ENCODE peak calls at places on chromosome 9, in five cellular contexts. One of them, this sample, is unnamed.

GRCh38 chr9:69548676-69549075 is 123.5 kb downstream of the APBA1 start:
- DNase-seq in SK-N-SH: no peak
- DNase-seq in GM12878: no peak
- DNase-seq in K562: no peak
- DNase-seq in HepG2: peak; percentile 4
- DNase-seq in this sample: no peak

GRCh38 chr9:5384436-5384835 is 44.8 kb upstream of the RLN1 start:
- DNase-seq in GM12878: no peak
- DNase-seq in K562: no peak
- DNase-seq in HepG2: no peak
- DNase-seq in SK-N-SH: no peak
- DNase-seq in this sample: no peak

GRCh38 chr9:38065369-38066075 is 3.5 kb downstream of the SHB start:
- DNase-seq in GM12878: no peak
- DNase-seq in K562: peak; percentile 61
- DNase-seq in SK-N-SH: no peak
- DNase-seq in HepG2: no peak
- DNase-seq in this sample: no peak

GRCh38 chr9:135087899-135088347 is 455 bp downstream of the OLFM1 start:
- DNase-seq in SK-N-SH: no peak
- DNase-seq in HepG2: no peak
- DNase-seq in GM12878: no peak
- DNase-seq in K562: no peak
- DNase-seq in this sample: no peak

GRCh38 chr9:137717776-137718327 is 99.0 kb downstream of the EHMT1 start:
- DNase-seq in K562: no peak
- DNase-seq in HepG2: no peak
- DNase-seq in GM12878: no peak
- DNase-seq in SK-N-SH: no peak
- DNase-seq in this sample: no peak

GRCh38 chr9:68927165-68927564 is 86.7 kb downstream of the PRKACG start:
- DNase-seq in SK-N-SH: no peak
- DNase-seq in GM12878: no peak
- DNase-seq in K562: peak; percentile 19
- DNase-seq in HepG2: no peak
- DNase-seq in this sample: no peak

GRCh38 chr9:33130961-33131360 is 36.2 kb downstream of the B4GALT1 start:
- DNase-seq in SK-N-SH: no peak
- DNase-seq in K562: no peak
- DNase-seq in GM12878: no peak
- DNase-seq in HepG2: no peak
- DNase-seq in this sample: no peak

GRCh38 chr9:90062982-90063381 is 458.2 kb downstream of the GADD45G start:
- DNase-seq in SK-N-SH: no peak
- DNase-seq in GM12878: no peak
- DNase-seq in HepG2: no peak
- DNase-seq in K562: no peak
- DNase-seq in this sample: no peak

GRCh38 chr9:123358181-123358894 is 2.3 kb downstream of the CRB2 start:
- DNase-seq in SK-N-SH: peak; percentile 36
- DNase-seq in HepG2: no peak
- DNase-seq in K562: no peak
- DNase-seq in GM12878: no peak
- DNase-seq in this sample: no peak

GRCh38 chr9:79221084-79221483 is 350.7 kb upstream of the TLE4 start:
- DNase-seq in K562: no peak
- DNase-seq in HepG2: no peak
- DNase-seq in GM12878: no peak
- DNase-seq in SK-N-SH: no peak
- DNase-seq in this sample: no peak

GRCh38 chr9:92715488-92716231 is 45.7 kb upstream of the IPPK start:
- DNase-seq in HepG2: no peak
- DNase-seq in SK-N-SH: no peak
- DNase-seq in GM12878: no peak
- DNase-seq in K562: peak; percentile 76
- DNase-seq in this sample: no peak

GRCh38 chr9:121976751-121977150 is 116.4 kb downstream of the TTLL11 start:
- DNase-seq in GM12878: no peak
- DNase-seq in HepG2: no peak
- DNase-seq in K562: no peak
- DNase-seq in SK-N-SH: no peak
- DNase-seq in this sample: no peak

GRCh38 chr9:71620806-71621205 is 147.5 kb downstream of the CEMIP2 start:
- DNase-seq in HepG2: no peak
- DNase-seq in SK-N-SH: no peak
- DNase-seq in K562: no peak
- DNase-seq in GM12878: no peak
- DNase-seq in this sample: no peak

GRCh38 chr9:95383198-95383673 is 65.7 kb upstream of the FANCC start:
- DNase-seq in HepG2: peak; percentile 25
- DNase-seq in SK-N-SH: no peak
- DNase-seq in GM12878: no peak
- DNase-seq in K562: no peak
- DNase-seq in this sample: no peak

GRCh38 chr9:71268871-71269640 is 147.6 kb upstream of the TRPM3 start:
- DNase-seq in GM12878: no peak
- DNase-seq in SK-N-SH: no peak
- DNase-seq in K562: no peak
- DNase-seq in HepG2: no peak
- DNase-seq in this sample: no peak

GRCh38 chr9:97072285-97072770 is 33.4 kb upstream of the CTSV start:
- DNase-seq in K562: no peak
- DNase-seq in HepG2: no peak
- DNase-seq in GM12878: no peak
- DNase-seq in SK-N-SH: no peak
- DNase-seq in this sample: no peak

GRCh38 chr9:109166771-109167601 is at the start of gene FRRS1L:
- DNase-seq in GM12878: no peak
- DNase-seq in K562: no peak
- DNase-seq in SK-N-SH: peak; percentile 91
- DNase-seq in HepG2: no peak
- DNase-seq in this sample: no peak

GRCh38 chr9:121929893-121930875 is 162.9 kb downstream of the TTLL11 start:
- DNase-seq in SK-N-SH: peak; percentile 54
- DNase-seq in GM12878: peak; percentile 3
- DNase-seq in K562: peak; percentile 22
- DNase-seq in HepG2: peak; percentile 5
- DNase-seq in this sample: no peak

GRCh38 chr9:131423171-131423581 is 29.3 kb downstream of the PRRC2B start:
- DNase-seq in HepG2: no peak
- DNase-seq in SK-N-SH: peak; percentile 84
- DNase-seq in GM12878: peak; percentile 20
- DNase-seq in K562: no peak
- DNase-seq in this sample: no peak

GRCh38 chr9:124349267-124349666 is 66.0 kb downstream of the PSMB7 start:
- DNase-seq in SK-N-SH: no peak
- DNase-seq in GM12878: no peak
- DNase-seq in K562: no peak
- DNase-seq in HepG2: no peak
- DNase-seq in this sample: no peak

GRCh38 chr9:71233646-71234045 is 112.2 kb upstream of the TRPM3 start:
- DNase-seq in GM12878: no peak
- DNase-seq in K562: no peak
- DNase-seq in HepG2: no peak
- DNase-seq in SK-N-SH: no peak
- DNase-seq in this sample: no peak

GRCh38 chr9:133656211-133657119 is 20.3 kb downstream of the DBH start:
- DNase-seq in HepG2: no peak
- DNase-seq in SK-N-SH: no peak
- DNase-seq in GM12878: no peak
- DNase-seq in K562: no peak
- DNase-seq in this sample: no peak

GRCh38 chr9:97673922-97674321 is 23.2 kb downstream of the XPA start:
- DNase-seq in GM12878: no peak
- DNase-seq in K562: no peak
- DNase-seq in HepG2: no peak
- DNase-seq in SK-N-SH: no peak
- DNase-seq in this sample: no peak

GRCh38 chr9:129835128-129835859 is at the start of the genes C9orf78 and USP20:
- DNase-seq in K562: peak; percentile 100
- DNase-seq in SK-N-SH: peak; percentile 100
- DNase-seq in GM12878: peak; percentile 86
- DNase-seq in HepG2: peak; percentile 90
- DNase-seq in this sample: peak; percentile 92

GRCh38 chr9:96009690-96010477 is 134.4 kb downstream of the ERCC6L2 start:
- DNase-seq in GM12878: no peak
- DNase-seq in SK-N-SH: no peak
- DNase-seq in HepG2: no peak
- DNase-seq in K562: peak; percentile 62
- DNase-seq in this sample: peak; percentile 26

GRCh38 chr9:13386935-13387667 is 107.6 kb upstream of the MPDZ start:
- DNase-seq in K562: no peak
- DNase-seq in GM12878: no peak
- DNase-seq in SK-N-SH: no peak
- DNase-seq in HepG2: no peak
- DNase-seq in this sample: peak; percentile 26
- TF ChIP-seq GABPA in K562: no peak
- TF ChIP-seq GABPA in GM12878: no peak
- TF ChIP-seq GABPA in SK-N-SH: no peak
- TF ChIP-seq GABPA in HepG2: no peak
- TF ChIP-seq GABPA in this sample: no peak

GRCh38 chr9:36905101-36906066 is 128.7 kb downstream of the PAX5 start:
- DNase-seq in SK-N-SH: no peak
- DNase-seq in K562: no peak
- DNase-seq in GM12878: no peak
- DNase-seq in HepG2: peak; percentile 12
- DNase-seq in this sample: no peak
- TF ChIP-seq REST in SK-N-SH: no peak
- TF ChIP-seq REST in K562: no peak
- TF ChIP-seq REST in GM12878: no peak
- TF ChIP-seq REST in HepG2: no peak
- TF ChIP-seq REST in this sample: no peak

GRCh38 chr9:86733929-86734328 is 213.4 kb downstream of the GAS1 start:
- DNase-seq in GM12878: no peak
- DNase-seq in SK-N-SH: no peak
- DNase-seq in K562: no peak
- DNase-seq in HepG2: no peak
- DNase-seq in this sample: no peak

GRCh38 chr9:86732514-86732913 is 214.8 kb downstream of the GAS1 start:
- DNase-seq in SK-N-SH: no peak
- DNase-seq in K562: no peak
- DNase-seq in HepG2: no peak
- DNase-seq in GM12878: no peak
- DNase-seq in this sample: no peak

GRCh38 chr9:86731511-86731993 is 215.8 kb downstream of the GAS1 start:
- DNase-seq in K562: no peak
- DNase-seq in SK-N-SH: no peak
- DNase-seq in HepG2: no peak
- DNase-seq in GM12878: no peak
- DNase-seq in this sample: no peak

GRCh38 chr9:86735772-86736458 is 211.4 kb downstream of the GAS1 start:
- DNase-seq in GM12878: no peak
- DNase-seq in HepG2: no peak
- DNase-seq in SK-N-SH: no peak
- DNase-seq in K562: no peak
- DNase-seq in this sample: no peak

GRCh38 chr9:86734762-86735161 is 212.5 kb downstream of the GAS1 start:
- DNase-seq in SK-N-SH: no peak
- DNase-seq in HepG2: no peak
- DNase-seq in GM12878: no peak
- DNase-seq in K562: no peak
- DNase-seq in this sample: no peak
- TF ChIP-seq GABPA in SK-N-SH: no peak
- TF ChIP-seq GABPA in HepG2: no peak
- TF ChIP-seq GABPA in GM12878: no peak
- TF ChIP-seq GABPA in K562: no peak
- TF ChIP-seq GABPA in this sample: no peak

GRCh38 chr9:76372345-76372744 is 21.9 kb downstream of the RFK start:
- DNase-seq in GM12878: no peak
- DNase-seq in K562: no peak
- DNase-seq in SK-N-SH: no peak
- DNase-seq in HepG2: no peak
- DNase-seq in this sample: no peak

GRCh38 chr9:76374702-76375543 is 19.3 kb downstream of the RFK start:
- DNase-seq in HepG2: peak; percentile 85
- DNase-seq in SK-N-SH: no peak
- DNase-seq in GM12878: no peak
- DNase-seq in K562: peak; percentile 36
- DNase-seq in this sample: no peak

GRCh38 chr9:76373777-76374474 is 20.3 kb downstream of the RFK start:
- DNase-seq in K562: no peak
- DNase-seq in SK-N-SH: no peak
- DNase-seq in GM12878: no peak
- DNase-seq in HepG2: no peak
- DNase-seq in this sample: no peak

GRCh38 chr9:76371901-76372300 is 22.3 kb downstream of the RFK start:
- DNase-seq in SK-N-SH: no peak
- DNase-seq in HepG2: no peak
- DNase-seq in K562: no peak
- DNase-seq in GM12878: no peak
- DNase-seq in this sample: no peak

GRCh38 chr9:76373173-76373771 is 21.0 kb downstream of the RFK start:
- DNase-seq in SK-N-SH: no peak
- DNase-seq in K562: no peak
- DNase-seq in HepG2: peak; percentile 93
- DNase-seq in GM12878: no peak
- DNase-seq in this sample: no peak
- TF ChIP-seq REST in SK-N-SH: no peak
- TF ChIP-seq REST in K562: no peak
- TF ChIP-seq REST in HepG2: peak; percentile 55
- TF ChIP-seq REST in GM12878: no peak
- TF ChIP-seq REST in this sample: no peak

DNA sequence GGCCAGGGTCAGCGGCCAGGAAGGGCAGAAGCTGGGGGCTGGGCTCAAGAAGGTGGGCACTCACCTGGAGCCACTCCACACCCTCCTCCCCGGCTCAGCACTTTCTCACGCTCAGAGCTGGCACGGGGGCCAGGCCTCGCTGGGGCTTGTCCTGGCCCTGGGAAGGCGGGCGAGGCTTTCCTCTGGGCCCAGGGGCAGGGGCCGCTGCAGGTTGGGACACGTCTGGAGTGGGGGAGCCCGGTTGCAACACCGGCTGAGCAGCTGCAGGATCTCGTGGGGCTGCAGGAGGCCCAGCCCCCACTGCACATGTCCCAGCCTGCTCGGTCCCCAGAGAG is 38.9 kb upstream of the EGFL7 start:
- DNase-seq in K562: no peak
- DNase-seq in GM12878: no peak
- DNase-seq in SK-N-SH: no peak
- DNase-seq in HepG2: no peak
- DNase-seq in this sample: no peak
- TF ChIP-seq GABPA in K562: no peak
- TF ChIP-seq GABPA in GM12878: no peak
- TF ChIP-seq GABPA in SK-N-SH: no peak
- TF ChIP-seq GABPA in HepG2: no peak
- TF ChIP-seq GABPA in this sample: no peak